ENCODE peak calls at places on chromosomes 2 and 18, in four cellular contexts. One of them, this sample, is unnamed.

GRCh38 chr2:157176602-157177001 is 80.9 kb upstream of the GALNT5 start:
- DNase-seq in transverse colon: no peak
- DNase-seq in GM12878: no peak
- DNase-seq in breast epithelium: no peak
- DNase-seq in this sample: no peak

GRCh38 chr2:56361844-56362243 is 178.1 kb downstream of the CCDC85A start:
- DNase-seq in transverse colon: no peak
- DNase-seq in GM12878: no peak
- DNase-seq in breast epithelium: no peak
- DNase-seq in this sample: no peak

GRCh38 chr2:45894211-45894610 is 242.7 kb downstream of the PRKCE start:
- DNase-seq in transverse colon: no peak
- DNase-seq in GM12878: no peak
- DNase-seq in breast epithelium: no peak
- DNase-seq in this sample: no peak

GRCh38 chr2:48114256-48114655 is 208.0 kb upstream of the FBXO11 start:
- DNase-seq in transverse colon: peak
- DNase-seq in GM12878: no peak
- DNase-seq in breast epithelium: no peak
- DNase-seq in this sample: no peak

GRCh38 chr2:145350011-145350410 is 830.1 kb upstream of the ZEB2 start:
- DNase-seq in transverse colon: no peak
- DNase-seq in GM12878: no peak
- DNase-seq in breast epithelium: no peak
- DNase-seq in this sample: no peak

GRCh38 chr18:35500113-35500512 is 2.4 kb upstream of the INO80C start:
- DNase-seq in transverse colon: no peak
- DNase-seq in GM12878: no peak
- DNase-seq in breast epithelium: no peak
- DNase-seq in this sample: no peak

GRCh38 chr2:239918749-239919148 is 106.4 kb downstream of the NDUFA10 start:
- DNase-seq in transverse colon: no peak
- DNase-seq in GM12878: no peak
- DNase-seq in breast epithelium: no peak
- DNase-seq in this sample: no peak

GRCh38 chr2:211816739-211817138 is 721.9 kb downstream of the ERBB4 start:
- DNase-seq in transverse colon: no peak
- DNase-seq in GM12878: no peak
- DNase-seq in breast epithelium: no peak
- DNase-seq in this sample: no peak

GRCh38 chr2:223797811-223798721 is 39.3 kb downstream of the AP1S3 start:
- DNase-seq in transverse colon: no peak
- DNase-seq in GM12878: peak
- DNase-seq in breast epithelium: no peak
- DNase-seq in this sample: no peak

GRCh38 chr2:112642961-112643360 is 2.8 kb upstream of the SLC20A1 start:
- DNase-seq in transverse colon: no peak
- DNase-seq in GM12878: no peak
- DNase-seq in breast epithelium: no peak
- DNase-seq in this sample: no peak

GRCh38 chr2:190119257-190119656 is 56.7 kb upstream of the MSTN start:
- DNase-seq in transverse colon: no peak
- DNase-seq in GM12878: no peak
- DNase-seq in breast epithelium: no peak
- DNase-seq in this sample: no peak

GRCh38 chr2:162058973-162059668 is 14.9 kb downstream of the DPP4 start:
- DNase-seq in transverse colon: no peak
- DNase-seq in GM12878: peak
- DNase-seq in breast epithelium: no peak
- DNase-seq in this sample: no peak

GRCh38 chr18:38709122-38709521 is 1143.5 kb upstream of the CELF4 start:
- DNase-seq in transverse colon: no peak
- DNase-seq in GM12878: no peak
- DNase-seq in breast epithelium: no peak
- DNase-seq in this sample: no peak

GRCh38 chr2:9914384-9915065 is 37.0 kb upstream of the GRHL1 start:
- DNase-seq in transverse colon: peak
- DNase-seq in GM12878: peak
- DNase-seq in breast epithelium: no peak
- DNase-seq in this sample: no peak

GRCh38 chr2:86764661-86765307 is 25.9 kb downstream of the CD8A start:
- DNase-seq in transverse colon: no peak
- DNase-seq in GM12878: no peak
- DNase-seq in breast epithelium: no peak
- DNase-seq in this sample: no peak

GRCh38 chr18:74375999-74376398 is 60.4 kb downstream of the C18orf63 start:
- DNase-seq in transverse colon: no peak
- DNase-seq in GM12878: no peak
- DNase-seq in breast epithelium: no peak
- DNase-seq in this sample: no peak

GRCh38 chr2:231489990-231490389 is 25.7 kb upstream of the NCL start:
- DNase-seq in transverse colon: peak
- DNase-seq in GM12878: no peak
- DNase-seq in breast epithelium: no peak
- DNase-seq in this sample: no peak

GRCh38 chr18:46333371-46334199 is 229.4 kb downstream of the HAUS1 start:
- DNase-seq in transverse colon: no peak
- DNase-seq in GM12878: no peak
- DNase-seq in breast epithelium: peak
- DNase-seq in this sample: peak

GRCh38 chr2:193806088-193806774 is 1611.5 kb upstream of the TMEFF2 start:
- DNase-seq in transverse colon: no peak
- DNase-seq in GM12878: no peak
- DNase-seq in breast epithelium: no peak
- DNase-seq in this sample: no peak

GRCh38 chr2:127675335-127676261 is at the start of gene LIMS2:
- DNase-seq in transverse colon: no peak
- DNase-seq in GM12878: no peak
- DNase-seq in breast epithelium: peak
- DNase-seq in this sample: no peak

GRCh38 chr2:228731517-228731916 is 539.6 kb downstream of the PID1 start:
- DNase-seq in transverse colon: no peak
- DNase-seq in GM12878: no peak
- DNase-seq in breast epithelium: no peak
- DNase-seq in this sample: no peak

GRCh38 chr18:2083691-2084090 is 487.6 kb downstream of the METTL4 start:
- DNase-seq in transverse colon: no peak
- DNase-seq in GM12878: no peak
- DNase-seq in breast epithelium: no peak
- DNase-seq in this sample: no peak

GRCh38 chr2:181077128-181077709 is 96.8 kb downstream of the UBE2E3 start:
- DNase-seq in transverse colon: no peak
- DNase-seq in GM12878: peak
- DNase-seq in breast epithelium: no peak
- DNase-seq in this sample: no peak

GRCh38 chr2:120863173-120863545 is 127.5 kb downstream of the GLI2 start:
- DNase-seq in transverse colon: no peak
- DNase-seq in GM12878: no peak
- DNase-seq in breast epithelium: no peak
- DNase-seq in this sample: no peak

GRCh38 chr2:69524799-69525198 is 87.6 kb upstream of the NFU1 start:
- DNase-seq in transverse colon: no peak
- DNase-seq in GM12878: no peak
- DNase-seq in breast epithelium: no peak
- DNase-seq in this sample: no peak

GRCh38 chr2:235480614-235481013 is 13.2 kb upstream of the AGAP1 start:
- DNase-seq in transverse colon: no peak
- DNase-seq in GM12878: peak
- DNase-seq in breast epithelium: no peak
- DNase-seq in this sample: no peak

GRCh38 chr2:237130562-237131421 is 45.1 kb downstream of the COPS8 start:
- DNase-seq in transverse colon: no peak
- DNase-seq in GM12878: no peak
- DNase-seq in breast epithelium: no peak
- DNase-seq in this sample: no peak
- H3K4me3 ChIP-seq in transverse colon: no peak
- H3K4me3 ChIP-seq in GM12878: no peak
- H3K4me3 ChIP-seq in breast epithelium: no peak
- H3K4me3 ChIP-seq in this sample: no peak

GRCh38 chr2:238856713-238857567 is 9.1 kb downstream of the TWIST2 start:
- DNase-seq in transverse colon: no peak
- DNase-seq in GM12878: no peak
- DNase-seq in breast epithelium: no peak
- DNase-seq in this sample: no peak
- H3K27ac ChIP-seq in transverse colon: no peak
- H3K27ac ChIP-seq in GM12878: no peak
- H3K27ac ChIP-seq in breast epithelium: peak
- H3K27ac ChIP-seq in this sample: no peak

GRCh38 chr2:65300134-65300771 is 72.6 kb downstream of the ACTR2 start:
- DNase-seq in transverse colon: peak
- DNase-seq in GM12878: no peak
- DNase-seq in breast epithelium: peak
- DNase-seq in this sample: peak
- TF ChIP-seq POLR2AphosphoS5 in transverse colon: no peak
- TF ChIP-seq POLR2AphosphoS5 in GM12878: no peak
- TF ChIP-seq POLR2AphosphoS5 in breast epithelium: peak
- TF ChIP-seq POLR2AphosphoS5 in this sample: peak

GRCh38 chr2:74457549-74458131 is 598 bp upstream of the WBP1 start:
- DNase-seq in transverse colon: peak
- DNase-seq in GM12878: no peak
- DNase-seq in breast epithelium: peak
- DNase-seq in this sample: peak

GRCh38 chr2:74458132-74458956 is at the start of gene WBP1:
- DNase-seq in transverse colon: peak
- DNase-seq in GM12878: peak
- DNase-seq in breast epithelium: peak
- DNase-seq in this sample: peak

GRCh38 chr2:74458957-74459290 is 686 bp downstream of the WBP1 start:
- DNase-seq in transverse colon: no peak
- DNase-seq in GM12878: no peak
- DNase-seq in breast epithelium: no peak
- DNase-seq in this sample: no peak

GRCh38 chr2:74461187-74462053 is 3.2 kb downstream of the WBP1 start:
- DNase-seq in transverse colon: no peak
- DNase-seq in GM12878: no peak
- DNase-seq in breast epithelium: no peak
- DNase-seq in this sample: no peak

GRCh38 chr2:74459377-74460118 is 1.3 kb downstream of the WBP1 start:
- DNase-seq in transverse colon: no peak
- DNase-seq in GM12878: no peak
- DNase-seq in breast epithelium: no peak
- DNase-seq in this sample: no peak
- H3K4me3 ChIP-seq in transverse colon: no peak
- H3K4me3 ChIP-seq in GM12878: peak
- H3K4me3 ChIP-seq in breast epithelium: no peak
- H3K4me3 ChIP-seq in this sample: no peak

GRCh38 chr2:219266232-219266631 is 12.5 kb upstream of the TUBA4A start:
- DNase-seq in transverse colon: no peak
- DNase-seq in GM12878: no peak
- DNase-seq in breast epithelium: no peak
- DNase-seq in this sample: no peak

DNA sequence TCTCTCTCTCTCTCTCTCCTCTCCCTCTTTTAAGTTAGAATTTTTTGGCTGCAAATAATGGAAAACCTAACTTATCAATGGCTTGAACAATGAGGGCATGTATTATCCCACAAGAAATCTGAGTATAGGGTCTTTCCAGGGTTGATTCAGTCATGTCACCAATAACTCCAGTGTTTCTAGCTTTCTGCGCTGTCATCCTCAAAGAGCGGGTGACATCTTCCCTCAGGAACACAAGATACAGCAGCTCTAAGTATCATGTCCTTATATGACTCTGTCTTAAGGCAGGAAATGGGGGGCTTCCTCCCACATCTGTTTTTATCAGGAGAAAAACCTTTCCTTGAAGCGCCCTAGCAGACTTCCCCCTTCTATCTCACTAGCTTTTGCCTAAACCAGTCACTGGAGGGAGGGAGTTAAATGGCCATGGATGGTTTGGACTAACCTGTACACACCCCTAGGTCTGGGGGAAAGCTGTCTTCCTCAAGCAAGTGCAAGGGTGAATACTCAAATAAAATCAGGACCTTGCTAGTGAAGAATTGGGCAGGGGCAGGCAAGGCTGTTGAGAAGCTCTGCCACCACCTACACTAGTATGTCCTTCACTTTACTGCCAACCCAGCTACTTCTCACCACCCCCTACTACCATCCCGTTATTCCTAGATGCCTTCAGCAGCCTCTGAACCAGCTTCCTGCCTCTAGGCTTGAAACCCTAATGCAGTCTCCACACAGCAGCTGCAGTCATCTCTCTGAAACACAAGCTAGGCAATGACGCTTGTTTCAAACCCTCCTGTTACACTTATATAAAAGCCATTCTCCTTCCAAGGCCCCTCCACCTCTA is 7.5 kb upstream of the TUBA4A start:
- DNase-seq in transverse colon: no peak
- DNase-seq in GM12878: no peak
- DNase-seq in breast epithelium: no peak
- DNase-seq in this sample: no peak
- H3K27ac ChIP-seq in transverse colon: no peak
- H3K27ac ChIP-seq in GM12878: no peak
- H3K27ac ChIP-seq in breast epithelium: no peak
- H3K27ac ChIP-seq in this sample: no peak

DNA sequence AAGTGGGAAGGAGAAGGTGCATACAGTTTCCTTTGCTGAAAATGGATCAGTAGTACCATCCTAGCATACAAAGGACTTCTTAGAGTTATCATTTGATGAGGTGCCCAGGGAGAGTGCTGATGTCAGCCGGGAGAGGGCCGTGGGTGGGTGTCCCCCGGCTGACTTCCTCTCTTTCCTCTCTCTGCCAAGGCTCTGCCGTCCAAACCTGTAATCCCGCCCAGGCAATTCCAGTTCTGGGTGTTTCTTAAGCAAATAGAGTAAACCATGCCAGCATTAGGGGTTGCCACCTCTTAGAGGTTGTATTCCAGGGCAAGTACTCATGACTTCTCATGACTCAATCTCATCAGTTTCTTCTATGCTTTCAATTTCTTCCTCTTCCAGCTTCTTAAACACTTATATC is 117.2 kb downstream of the GATA6 start:
- DNase-seq in transverse colon: peak
- DNase-seq in GM12878: no peak
- DNase-seq in breast epithelium: peak
- DNase-seq in this sample: peak
- TF ChIP-seq POLR2AphosphoS5 in transverse colon: no peak
- TF ChIP-seq POLR2AphosphoS5 in GM12878: no peak
- TF ChIP-seq POLR2AphosphoS5 in breast epithelium: no peak
- TF ChIP-seq POLR2AphosphoS5 in this sample: peak

GRCh38 chr2:234273887-234274584 is 222.8 kb downstream of the ARL4C start:
- DNase-seq in transverse colon: no peak
- DNase-seq in GM12878: no peak
- DNase-seq in breast epithelium: no peak
- DNase-seq in this sample: no peak

GRCh38 chr2:234275515-234275914 is 221.4 kb downstream of the ARL4C start:
- DNase-seq in transverse colon: no peak
- DNase-seq in GM12878: no peak
- DNase-seq in breast epithelium: no peak
- DNase-seq in this sample: no peak

GRCh38 chr2:234279646-234280045 is 217.2 kb downstream of the ARL4C start:
- DNase-seq in transverse colon: no peak
- DNase-seq in GM12878: no peak
- DNase-seq in breast epithelium: no peak
- DNase-seq in this sample: no peak

GRCh38 chr2:234278556-234279286 is 218.2 kb downstream of the ARL4C start:
- DNase-seq in transverse colon: no peak
- DNase-seq in GM12878: no peak
- DNase-seq in breast epithelium: no peak
- DNase-seq in this sample: no peak
- H3K4me3 ChIP-seq in transverse colon: no peak
- H3K4me3 ChIP-seq in GM12878: no peak
- H3K4me3 ChIP-seq in breast epithelium: no peak
- H3K4me3 ChIP-seq in this sample: no peak